ENCODE peak calls at places on chromosomes 7 and 10, in four cellular contexts. One of them, this sample, is unnamed.

GRCh38 chr10:131072651-131073468 is 238.7 kb downstream of the TCERG1L start:
- DNase-seq in A172: no peak
- DNase-seq in dorsolateral prefrontal cortex: no peak
- DNase-seq in left ventricle myocardium inferior: no peak
- DNase-seq in this sample: no peak

GRCh38 chr7:90532231-90532929 is 62.9 kb downstream of the PTTG1IP2 start:
- DNase-seq in A172: no peak
- DNase-seq in dorsolateral prefrontal cortex: no peak
- DNase-seq in left ventricle myocardium inferior: no peak
- DNase-seq in this sample: no peak

GRCh38 chr10:3043512-3044368 is 23.6 kb upstream of the PFKP start:
- DNase-seq in A172: peak; percentile 85
- DNase-seq in dorsolateral prefrontal cortex: no peak
- DNase-seq in left ventricle myocardium inferior: peak; percentile 52
- DNase-seq in this sample: no peak

GRCh38 chr7:17725761-17726160 is 214.5 kb downstream of the SNX13 start:
- DNase-seq in A172: no peak
- DNase-seq in dorsolateral prefrontal cortex: no peak
- DNase-seq in left ventricle myocardium inferior: no peak
- DNase-seq in this sample: no peak

GRCh38 chr7:151083071-151083823 is at the start of gene TMUB1:
- DNase-seq in A172: no peak
- DNase-seq in dorsolateral prefrontal cortex: peak; percentile 72
- DNase-seq in left ventricle myocardium inferior: peak; percentile 85
- DNase-seq in this sample: peak; percentile 71

GRCh38 chr10:4046030-4046429 is 261.0 kb upstream of the KLF6 start:
- DNase-seq in A172: no peak
- DNase-seq in dorsolateral prefrontal cortex: no peak
- DNase-seq in left ventricle myocardium inferior: no peak
- DNase-seq in this sample: no peak

GRCh38 chr7:128166603-128167315 is 74.3 kb upstream of the LEP start:
- DNase-seq in A172: no peak
- DNase-seq in dorsolateral prefrontal cortex: no peak
- DNase-seq in left ventricle myocardium inferior: no peak
- DNase-seq in this sample: no peak

GRCh38 chr10:118594392-118595063 is 920 bp downstream of the PRLHR start:
- DNase-seq in A172: no peak
- DNase-seq in dorsolateral prefrontal cortex: no peak
- DNase-seq in left ventricle myocardium inferior: no peak
- DNase-seq in this sample: no peak

GRCh38 chr7:31957756-31958155 is 112.5 kb downstream of the PDE1C start:
- DNase-seq in A172: peak; percentile 40
- DNase-seq in dorsolateral prefrontal cortex: no peak
- DNase-seq in left ventricle myocardium inferior: no peak
- DNase-seq in this sample: no peak

GRCh38 chr10:117751259-117751658 is 208.7 kb downstream of the EMX2 start:
- DNase-seq in A172: no peak
- DNase-seq in dorsolateral prefrontal cortex: no peak
- DNase-seq in left ventricle myocardium inferior: no peak
- DNase-seq in this sample: no peak

GRCh38 chr10:88841316-88842111 is 10.1 kb downstream of the ANKRD22 start:
- DNase-seq in A172: no peak
- DNase-seq in dorsolateral prefrontal cortex: no peak
- DNase-seq in left ventricle myocardium inferior: no peak
- DNase-seq in this sample: no peak

GRCh38 chr10:106439366-106439765 is 725.1 kb downstream of the SORCS1 start:
- DNase-seq in A172: no peak
- DNase-seq in dorsolateral prefrontal cortex: no peak
- DNase-seq in left ventricle myocardium inferior: no peak
- DNase-seq in this sample: no peak

GRCh38 chr10:126407831-126408230 is 19.6 kb upstream of the ADAM12 start:
- DNase-seq in A172: peak; percentile 46
- DNase-seq in dorsolateral prefrontal cortex: no peak
- DNase-seq in left ventricle myocardium inferior: no peak
- DNase-seq in this sample: no peak